ENCODE peak calls at places on chromosomes 2 and 18, in seven cellular contexts. Z is pancreas, E is thoracic aorta, L is ascending aorta, P is gastrocnemius medialis, A is coronary artery, M is mucosa of descending colon. G is an unnamed sample.

GRCh38 chr2:217919781-217920351 is 82.9 kb downstream of the TNS1 start:
- DNase-seq in Z (peak), E (no peak), L (peak), A (peak), M (peak), P (no peak), G (no peak)

GRCh38 chr2:12320027-12320734 is 396.6 kb upstream of the TRIB2 start:
- DNase-seq in M (no peak), Z (no peak), A (no peak), L (no peak), E (no peak), P (no peak), G (no peak)

GRCh38 chr2:36663851-36664715 is 32.4 kb upstream of the VIT start:
- DNase-seq in Z (no peak), L (no peak), M (no peak), E (no peak), P (peak), A (no peak), G (peak)

GRCh38 chr2:163779970-163780597 is 44.3 kb upstream of the FIGN start:
- DNase-seq in M (no peak), P (no peak), Z (peak), A (no peak), L (no peak), E (no peak), G (peak)

GRCh38 chr18:23703057-23703986 is 14.1 kb downstream of the LAMA3 start:
- DNase-seq in P (no peak), A (peak), M (no peak), E (no peak), L (no peak), Z (no peak), G (peak)

GRCh38 chr2:216246741-216247140 is 125.5 kb downstream of the MARCHF4 start:
- DNase-seq in L (no peak), P (no peak), E (no peak), Z (no peak), M (no peak), A (no peak), G (no peak)

GRCh38 chr2:139369423-139370409 is 589.5 kb upstream of the NXPH2 start:
- DNase-seq in Z (no peak), E (no peak), P (no peak), A (no peak), M (no peak), L (no peak), G (no peak)

GRCh38 chr2:216829533-216829932 is 30.3 kb downstream of the TNP1 start:
- DNase-seq in A (peak), L (peak), M (no peak), E (peak), P (peak), Z (peak), G (peak)

GRCh38 chr18:3605562-3606443 is 155.8 kb downstream of the TGIF1 start:
- DNase-seq in E (no peak), M (no peak), L (no peak), A (no peak), P (no peak), Z (no peak), G (no peak)

DNA sequence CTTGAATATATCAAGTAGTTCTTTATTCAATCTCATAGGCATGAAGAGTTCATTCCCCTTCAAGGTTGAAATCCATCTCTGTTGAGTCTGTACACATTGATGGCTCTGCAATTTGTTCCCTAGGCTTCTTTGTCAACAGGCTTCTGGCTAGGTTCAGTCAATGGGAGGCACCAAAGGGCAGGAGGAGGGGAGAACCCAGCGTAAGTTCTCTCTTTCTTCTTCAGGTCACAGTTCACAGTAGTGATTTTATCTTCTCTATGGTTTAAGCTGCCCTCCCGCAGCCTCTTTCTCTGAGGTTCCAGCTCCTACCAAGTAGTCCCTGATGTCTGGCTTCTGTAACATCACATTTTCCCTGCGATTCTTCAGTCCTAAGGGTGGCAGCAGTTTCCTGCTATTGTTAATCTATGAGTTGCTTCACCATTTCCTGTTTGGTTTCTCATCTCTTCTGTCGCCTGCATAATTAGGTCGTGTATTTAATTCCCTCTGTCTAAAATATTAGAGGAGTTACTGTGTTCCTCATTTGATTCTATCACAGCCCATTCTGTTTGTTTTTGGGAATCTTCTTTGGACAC is 107.4 kb downstream of the CPO start:
- DNase-seq in A (no peak), M (no peak), P (no peak), L (no peak), E (no peak), Z (no peak), G (peak)
- TF ChIP-seq CTCF in A (no peak), M (no peak), P (no peak), L (no peak), E (no peak), Z (no peak), G (no peak)

GRCh38 chr2:43157506-43158232 is 68.7 kb downstream of the ZFP36L2 start:
- DNase-seq in L (no peak), A (no peak), P (no peak), M (peak), E (no peak), Z (no peak), G (peak)

GRCh38 chr2:43160778-43161177 is 65.6 kb downstream of the ZFP36L2 start:
- DNase-seq in E (no peak), L (no peak), P (no peak), Z (no peak), A (no peak), M (no peak), G (no peak)

GRCh38 chr2:43159797-43160196 is 66.6 kb downstream of the ZFP36L2 start:
- DNase-seq in M (no peak), E (no peak), Z (no peak), A (no peak), L (no peak), P (no peak), G (no peak)

GRCh38 chr2:43155842-43156511 is 70.4 kb downstream of the ZFP36L2 start:
- DNase-seq in Z (no peak), L (no peak), P (no peak), A (no peak), E (no peak), M (peak), G (no peak)

DNA sequence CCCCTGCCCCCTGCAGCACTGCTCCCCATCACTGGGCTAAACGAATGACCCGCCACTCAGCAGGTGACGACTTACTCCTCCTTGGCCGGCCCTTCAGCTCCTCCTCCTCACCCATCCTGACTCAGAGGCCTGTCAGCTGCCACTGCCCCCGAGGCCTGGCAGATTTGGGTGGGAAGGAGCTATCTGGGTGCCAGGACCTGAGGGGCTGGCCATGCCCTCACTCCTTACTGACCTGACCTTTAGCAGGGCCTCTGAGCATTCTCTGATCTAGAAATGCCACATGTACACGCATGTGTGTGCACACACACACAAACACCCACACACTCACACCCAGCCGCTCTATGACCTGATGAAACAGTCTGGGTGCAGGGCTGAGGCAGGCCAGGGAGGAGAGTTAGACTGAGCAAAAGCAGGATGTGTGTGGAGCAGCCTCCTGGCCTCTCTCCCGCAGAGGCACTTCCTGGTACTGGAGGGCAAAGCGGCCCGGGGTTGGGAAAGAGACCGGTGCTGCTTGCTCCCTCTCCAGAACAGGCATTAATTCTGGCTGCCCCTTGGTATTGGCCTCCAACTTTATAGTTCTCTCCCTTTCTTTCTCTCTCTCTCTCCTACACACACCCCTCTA is 68.0 kb downstream of the ZFP36L2 start:
- DNase-seq in Z (peak), A (peak), P (peak), M (peak), L (peak), E (peak), G (peak)
- H3K4me3 ChIP-seq in Z (no peak), A (peak), P (no peak), M (no peak), L (peak), E (peak), G (no peak)

GRCh38 chr2:240560480-240561324 is 545 bp downstream of the DUSP28 start:
- DNase-seq in E (peak), Z (peak), A (peak), P (peak), M (peak), L (peak), G (peak)
- TF ChIP-seq CTCF in E (peak), Z (no peak), A (no peak), P (peak), M (no peak), L (peak), G (peak)

DNA sequence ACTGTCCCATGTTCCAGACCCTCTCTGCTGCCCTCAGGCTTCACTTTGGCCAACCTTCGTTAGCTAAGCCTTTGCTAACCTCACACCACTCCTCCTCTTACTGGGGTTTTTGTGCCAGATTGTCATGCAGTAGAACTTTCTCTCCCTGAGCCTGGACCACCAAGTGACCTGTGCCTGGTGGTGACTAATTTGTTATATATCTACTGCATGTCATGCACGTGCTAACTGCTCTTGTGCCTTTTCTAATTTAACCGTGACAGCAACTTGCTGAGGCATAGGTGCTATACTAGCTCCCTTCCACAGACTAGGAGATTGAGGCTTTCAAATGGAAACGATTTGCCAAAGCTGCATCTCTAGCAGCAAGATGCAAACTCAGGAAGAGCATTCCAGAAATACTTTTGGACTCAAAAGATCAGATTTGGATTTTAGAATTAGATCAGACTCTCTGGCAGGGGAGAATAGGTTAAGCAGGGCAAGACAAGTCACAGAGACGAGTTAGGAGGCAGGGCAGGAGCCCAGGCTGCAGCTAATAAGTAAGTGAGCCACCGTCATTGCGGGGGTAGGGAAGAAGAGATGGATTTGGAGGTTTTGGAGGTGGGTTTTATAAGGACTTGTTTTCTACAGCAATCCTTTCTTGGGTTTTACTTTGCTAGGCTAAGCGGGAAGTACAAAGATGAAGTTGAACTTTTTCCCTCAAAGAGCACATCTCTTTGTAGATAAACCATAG is 1.8 kb downstream of the PPP1R7 start:
- DNase-seq in E (no peak), P (no peak), A (no peak), M (no peak), Z (no peak), L (no peak), G (no peak)
- H3K4me3 ChIP-seq in E (no peak), P (no peak), A (no peak), M (no peak), Z (no peak), L (no peak), G (no peak)

G was measured in epithelial cell of esophagus.